ENCODE peak calls at places on chromosomes 5 and 9, in nine cellular contexts. H is colonic mucosa, C is tibial artery, W is epithelial cell of esophagus, X is heart right ventricle, F is astrocyte of the spinal cord, G is upper lobe of left lung, B is sigmoid colon, E is cardiac muscle cell. O is an unnamed sample.

GRCh38 chr5:176530983-176531901 is 6.0 kb downstream of the RNF44 start:
- DNase-seq in H (no peak), C (no peak), W (no peak), X (no peak), F (peak; percentile 54), G (no peak), B (peak; percentile 84), E (no peak), O (no peak)

GRCh38 chr9:93123561-93124283 is 10.3 kb downstream of the NINJ1 start:
- DNase-seq in H (no peak), C (peak; percentile 17), W (no peak), X (no peak), F (no peak), G (peak; percentile 39), B (peak; percentile 64), E (no peak), O (no peak)

GRCh38 chr5:1008451-1009358 is at the start of gene NKD2:
- DNase-seq in H (peak; percentile 20), C (peak; percentile 17), W (no peak), X (peak; percentile 57), F (no peak), G (peak; percentile 92), B (peak; percentile 67), E (peak; percentile 79), O (no peak)

GRCh38 chr9:70340572-70340971 is 73.9 kb downstream of the KLF9 start:
- DNase-seq in H (no peak), C (no peak), W (peak; percentile 21), X (no peak), F (peak; percentile 55), G (no peak), B (no peak), E (peak; percentile 34), O (no peak)

GRCh38 chr9:134174073-134174449 is 9.7 kb upstream of the RNU6ATAC start:
- DNase-seq in H (no peak), C (no peak), W (no peak), X (no peak), F (no peak), G (no peak), B (peak; percentile 66), E (no peak), O (no peak)

GRCh38 chr5:114928644-114929462 is 240.9 kb downstream of the TRIM36 start:
- DNase-seq in H (no peak), C (no peak), W (no peak), X (no peak), F (no peak), G (peak; percentile 56), B (no peak), E (no peak), O (no peak)

GRCh38 chr5:114266374-114266773 is 95.5 kb upstream of the KCNN2 start:
- DNase-seq in H (no peak), C (no peak), W (no peak), X (no peak), F (no peak), G (no peak), B (no peak), E (no peak), O (no peak)

GRCh38 chr9:94643746-94644145 is 4.4 kb upstream of the FBP1 start:
- DNase-seq in H (no peak), C (no peak), W (no peak), X (no peak), F (no peak), G (no peak), B (no peak), E (no peak), O (no peak)

GRCh38 chr9:83039303-83039702 is 23.6 kb downstream of the RASEF start:
- DNase-seq in H (no peak), C (no peak), W (no peak), X (no peak), F (no peak), G (no peak), B (no peak), E (no peak), O (no peak)

GRCh38 chr5:102766295-102767090 is 11.4 kb downstream of the PAM start:
- DNase-seq in H (no peak), C (no peak), W (no peak), X (no peak), F (no peak), G (no peak), B (no peak), E (no peak), O (no peak)

GRCh38 chr5:22070151-22070550 is 783.0 kb downstream of the CDH12 start:
- DNase-seq in H (no peak), C (no peak), W (no peak), X (no peak), F (no peak), G (no peak), B (no peak), E (no peak), O (no peak)

GRCh38 chr5:103475629-103476240 is 86.9 kb downstream of the NUDT12 start:
- DNase-seq in H (no peak), C (no peak), W (peak; percentile 56), X (no peak), F (peak; percentile 67), G (no peak), B (no peak), E (peak; percentile 60), O (peak; percentile 31)

GRCh38 chr9:83066771-83067170 is 3.8 kb upstream of the RASEF start:
- DNase-seq in H (no peak), C (no peak), W (peak; percentile 86), X (no peak), F (peak; percentile 92), G (no peak), B (no peak), E (no peak), O (no peak)

GRCh38 chr5:124648902-124649467 is 97.5 kb downstream of the ZNF608 start:
- DNase-seq in H (no peak), C (no peak), W (no peak), X (no peak), F (no peak), G (peak; percentile 13), B (no peak), E (no peak), O (no peak)

GRCh38 chr5:172530406-172530805 is 76.1 kb upstream of the SH3PXD2B start:
- DNase-seq in H (peak; percentile 13), C (no peak), W (no peak), X (no peak), F (no peak), G (peak; percentile 44), B (peak; percentile 61), E (no peak), O (no peak)

GRCh38 chr9:801399-802071 is 40.0 kb upstream of the DMRT1 start:
- DNase-seq in H (no peak), C (no peak), W (peak; percentile 75), X (no peak), F (peak; percentile 81), G (no peak), B (no peak), E (no peak), O (no peak)

GRCh38 chr9:107472581-107473335 is 16.8 kb downstream of the KLF4 start:
- DNase-seq in H (no peak), C (no peak), W (no peak), X (no peak), F (no peak), G (no peak), B (no peak), E (no peak), O (no peak)

GRCh38 chr9:38068616-38068865 is 486 bp downstream of the SHB start:
- DNase-seq in H (peak; percentile 49), C (no peak), W (peak; percentile 64), X (peak; percentile 55), F (peak; percentile 71), G (no peak), B (peak; percentile 73), E (peak; percentile 69), O (no peak)

GRCh38 chr9:13688990-13689600 is 409.6 kb upstream of the MPDZ start:
- DNase-seq in H (no peak), C (no peak), W (peak; percentile 39), X (no peak), F (peak; percentile 24), G (no peak), B (no peak), E (peak; percentile 7), O (peak; percentile 7)
- TF ChIP-seq CTCF in H (no peak), C (peak; percentile 40), W (peak; percentile 55), X (peak; percentile 49), F (peak; percentile 52), G (no peak), B (peak; percentile 24), E (peak; percentile 66), O (peak; percentile 60)

GRCh38 chr5:143153332-143154119 is 250.0 kb downstream of the NR3C1 start:
- DNase-seq in H (peak; percentile 31), C (peak; percentile 88), W (no peak), X (peak; percentile 46), F (peak; percentile 88), G (no peak), B (peak; percentile 93), E (no peak), O (no peak)

GRCh38 chr5:143152445-143152844 is 251.0 kb downstream of the NR3C1 start:
- DNase-seq in H (no peak), C (no peak), W (no peak), X (no peak), F (no peak), G (no peak), B (no peak), E (no peak), O (no peak)

GRCh38 chr5:143156556-143156955 is 246.9 kb downstream of the NR3C1 start:
- DNase-seq in H (no peak), C (no peak), W (no peak), X (no peak), F (no peak), G (no peak), B (no peak), E (no peak), O (no peak)

GRCh38 chr5:143155445-143155844 is 248.0 kb downstream of the NR3C1 start:
- DNase-seq in H (no peak), C (no peak), W (no peak), X (no peak), F (no peak), G (no peak), B (no peak), E (no peak), O (no peak)

GRCh38 chr5:143154495-143155375 is 248.8 kb downstream of the NR3C1 start:
- DNase-seq in H (no peak), C (no peak), W (peak; percentile 42), X (no peak), F (no peak), G (no peak), B (no peak), E (no peak), O (no peak)
- H3K4me3 ChIP-seq in H (no peak overlapping the region), C (no peak overlapping the region), W (no peak overlapping the region), X (no peak overlapping the region), F (no peak overlapping the region), G (no peak overlapping the region), B (no peak overlapping the region), E (no peak overlapping the region), O (no peak overlapping the region)

GRCh38 chr9:137575725-137576411 is 2.9 kb downstream of the DPH7 start:
- DNase-seq in H (no peak), C (no peak), W (peak; percentile 68), X (peak; percentile 30), F (no peak), G (no peak), B (no peak), E (peak; percentile 46), O (no peak)
- TF ChIP-seq CTCF in H (no peak), C (no peak), W (no peak), X (no peak), F (no peak), G (no peak), B (no peak), E (no peak), O (no peak)

DNA sequence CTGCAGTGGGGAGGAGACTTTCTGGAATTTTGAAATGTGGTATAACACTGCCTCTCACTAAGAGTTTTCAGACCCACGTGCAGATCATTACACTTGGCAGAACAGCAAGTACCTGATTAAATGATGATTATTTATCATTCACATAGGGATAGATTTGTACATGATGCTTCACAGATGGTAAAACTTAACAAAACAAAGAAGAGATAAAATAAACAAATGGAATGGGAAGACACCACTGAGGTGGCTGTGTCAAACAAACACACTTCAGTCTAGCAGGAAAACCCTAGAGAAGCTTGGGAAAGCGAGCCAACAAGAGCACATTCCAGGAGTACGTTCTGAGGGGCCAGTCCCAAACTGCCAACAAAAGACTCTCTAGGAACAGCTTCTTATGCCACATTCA is 1.8 kb downstream of the MED27 start:
- DNase-seq in H (no peak), C (no peak), W (no peak), X (no peak), F (peak; percentile 2), G (no peak), B (no peak), E (no peak), O (peak; percentile 45)
- H3K4me3 ChIP-seq in H (no peak overlapping the region), C (peak overlapping the region; percentile 98), W (peak overlapping the region; percentile 89), X (peak overlapping the region; percentile 96), F (peak overlapping the region; percentile 82), G (no peak overlapping the region), B (no peak overlapping the region), E (peak overlapping the region; percentile 90), O (peak overlapping the region; percentile 81)

O was measured in LNCaP clone FGC.